ENCODE peak calls at places on chromosomes 13 and 19, in ten cellular contexts. T is uterus, U is IMR-90, D is bronchial epithelial cell, X is BE2C, L is AG04450, I is ovary, E is fibroblast of the aortic adventitia, G is mucosa of descending colon, O is astrocyte of the spinal cord. A is an unnamed sample.

GRCh38 chr19:40053491-40053890 is 2.5 kb downstream of the ZNF780B start:
- DNase-seq in T (no peak), U (no peak), D (no peak), X (no peak), L (no peak), I (no peak), E (no peak), G (no peak), O (no peak), A (no peak)

GRCh38 chr19:35334064-35334753 is 5.2 kb downstream of the CD22 start:
- DNase-seq in T (no peak), U (no peak), D (no peak), X (no peak), L (no peak), I (no peak), E (no peak), G (no peak), O (no peak), A (no peak)

GRCh38 chr13:29396446-29396845 is 199.0 kb downstream of the SLC7A1 start:
- DNase-seq in T (no peak), U (no peak), D (no peak), X (no peak), L (no peak), I (no peak), E (no peak), G (no peak), O (no peak), A (no peak)

GRCh38 chr19:49421039-49421877 is 2.0 kb downstream of the PTH2 start:
- DNase-seq in T (no peak), U (peak; percentile 17), D (peak; percentile 43), X (peak; percentile 91), L (no peak), I (peak; percentile 59), E (peak; percentile 63), G (peak; percentile 56), O (peak; percentile 27), A (peak; percentile 53)

GRCh38 chr13:23462815-23463559 is 29.5 kb upstream of the SACS start:
- DNase-seq in T (no peak), U (peak; percentile 41), D (no peak), X (no peak), L (no peak), I (no peak), E (peak; percentile 78), G (no peak), O (no peak), A (no peak)

GRCh38 chr13:67204731-67205130 is 25.4 kb downstream of the PCDH9 start:
- DNase-seq in T (no peak), U (no peak), D (no peak), X (no peak), L (no peak), I (no peak), E (peak; percentile 8), G (no peak), O (no peak), A (no peak)

GRCh38 chr13:89755729-89756492 is 1591.6 kb upstream of the MIR17HG start:
- DNase-seq in T (no peak), U (no peak), D (no peak), X (no peak), L (no peak), I (no peak), E (no peak), G (no peak), O (no peak), A (no peak)

GRCh38 chr13:101624210-101624922 is 171.9 kb downstream of the ITGBL1 start:
- DNase-seq in T (no peak), U (peak; percentile 11), D (no peak), X (no peak), L (no peak), I (no peak), E (peak; percentile 32), G (no peak), O (peak; percentile 43), A (peak; percentile 58)

GRCh38 chr19:47430041-47430802 is 10.9 kb upstream of the MEIS3 start:
- DNase-seq in T (no peak), U (peak; percentile 27), D (peak; percentile 44), X (no peak), L (no peak), I (no peak), E (peak; percentile 28), G (peak; percentile 75), O (peak; percentile 38), A (peak; percentile 57)

GRCh38 chr13:22278336-22278929 is 607.6 kb downstream of the FGF9 start:
- DNase-seq in T (peak; percentile 28), U (peak; percentile 63), D (peak; percentile 55), X (no peak), L (peak; percentile 18), I (peak; percentile 33), E (peak; percentile 25), G (peak; percentile 59), O (no peak), A (peak; percentile 32)

GRCh38 chr13:42272115-42272756 is at the start of gene AKAP11:
- DNase-seq in T (peak; percentile 28), U (peak; percentile 28), D (no peak), X (peak; percentile 75), L (no peak), I (no peak), E (peak; percentile 50), G (peak; percentile 73), O (peak; percentile 53), A (peak; percentile 54)

GRCh38 chr19:34555447-34555846 is 73.9 kb downstream of the WTIP start:
- DNase-seq in T (no peak), U (no peak), D (peak; percentile 12), X (no peak), L (no peak), I (no peak), E (peak; percentile 2), G (no peak), O (no peak), A (peak; percentile 13)

GRCh38 chr13:87536499-87536898 is 134.7 kb upstream of the SLITRK5 start:
- DNase-seq in T (no peak), U (no peak), D (no peak), X (no peak), L (no peak), I (no peak), E (no peak), G (no peak), O (peak; percentile 77), A (no peak)

GRCh38 chr19:1513492-1514294 is 874 bp upstream of the ADAMTSL5 start:
- DNase-seq in T (peak; percentile 42), U (peak; percentile 53), D (peak; percentile 39), X (peak; percentile 51), L (no peak), I (peak; percentile 43), E (peak; percentile 52), G (peak; percentile 78), O (no peak), A (peak; percentile 59)

GRCh38 chr13:60174113-60174512 is 10.4 kb upstream of the DIAPH3 start:
- DNase-seq in T (no peak), U (no peak), D (no peak), X (no peak), L (no peak), I (no peak), E (no peak), G (no peak), O (no peak), A (no peak)

GRCh38 chr13:74017301-74018092 is 116.7 kb downstream of the KLF12 start:
- DNase-seq in T (no peak), U (no peak), D (no peak), X (peak; percentile 41), L (no peak), I (no peak), E (no peak), G (no peak), O (no peak), A (no peak)

DNA sequence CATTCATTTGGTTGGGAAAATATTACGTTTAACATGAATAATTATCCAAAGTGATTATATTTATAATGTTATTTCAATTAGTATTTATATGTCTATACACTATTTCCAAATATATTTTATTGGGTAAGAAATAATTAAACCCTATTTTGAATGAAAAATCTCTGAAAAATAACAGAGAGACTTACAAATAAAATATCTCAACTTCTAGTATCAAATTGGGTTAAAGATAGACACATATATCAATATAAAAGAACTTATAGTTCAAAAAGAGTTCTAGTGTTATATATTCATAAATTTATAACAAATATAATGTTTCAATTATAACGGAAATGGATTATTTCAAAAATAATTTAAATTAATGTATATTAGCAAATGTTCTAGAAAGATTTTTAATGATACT is 482.6 kb upstream of the PCDH20 start:
- DNase-seq in T (no peak), U (no peak), D (no peak), X (no peak), L (no peak), I (no peak), E (no peak), G (no peak), O (no peak), A (no peak)
- TF ChIP-seq CTCF in T (no peak), U (no peak), D (no peak), X (no peak), L (no peak), I (no peak), E (no peak), G (no peak), O (no peak), A (no peak)

GRCh38 chr13:33322965-33323668 is 37.6 kb upstream of the STARD13 start:
- DNase-seq in T (no peak), U (no peak), D (no peak), X (no peak), L (no peak), I (no peak), E (no peak), G (no peak), O (no peak), A (no peak)
- H3K4me3 ChIP-seq in T (no peak overlapping the region), U (no peak overlapping the region), D (no peak overlapping the region), X (no peak overlapping the region), L (no peak overlapping the region), I (no peak overlapping the region), E (no peak overlapping the region), G (no peak overlapping the region), O (no peak overlapping the region), A (no peak overlapping the region)

DNA sequence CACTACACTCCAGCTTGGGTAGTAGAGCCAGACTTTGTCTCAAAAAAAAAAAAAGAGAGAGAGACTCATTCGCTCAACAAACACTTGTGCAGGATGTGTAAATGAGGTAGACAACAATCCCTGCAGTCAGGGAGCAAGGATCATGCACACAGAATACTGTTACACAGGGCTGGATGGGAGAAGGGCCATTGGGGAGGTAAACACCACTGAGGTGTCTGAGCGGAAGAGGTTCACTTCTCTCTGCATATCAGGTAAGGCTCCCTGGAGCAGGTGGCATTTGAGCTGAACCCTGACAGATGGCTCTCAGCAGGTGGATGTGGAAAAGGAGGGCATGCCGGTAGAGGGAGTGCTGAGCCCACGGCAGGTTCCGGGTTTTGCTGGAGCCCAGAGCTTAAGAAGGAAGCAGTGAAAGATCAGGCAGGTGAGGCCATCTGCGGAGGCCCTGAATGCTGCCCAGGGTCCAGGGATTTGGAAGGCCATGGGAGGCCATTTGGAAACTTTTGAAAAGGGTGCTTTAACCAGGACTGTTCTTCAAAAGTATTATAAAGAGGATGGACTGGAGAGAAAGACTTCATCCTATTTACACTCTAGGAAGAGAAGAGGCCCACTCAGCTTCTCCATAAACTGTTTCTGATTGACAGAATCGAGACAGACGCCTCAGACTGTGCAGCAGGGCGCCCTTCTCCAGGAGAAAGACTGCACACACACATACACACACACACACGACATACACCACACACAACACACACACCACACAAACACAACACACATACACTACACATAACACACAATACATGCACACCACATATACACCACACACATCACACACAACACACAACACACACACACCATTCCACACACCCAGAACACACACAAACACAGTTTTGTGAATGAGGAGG is 199.4 kb downstream of the USP12 start:
- DNase-seq in T (no peak), U (peak; percentile 20), D (peak; percentile 25), X (peak; percentile 44), L (no peak), I (no peak), E (peak; percentile 27), G (peak; percentile 84), O (peak; percentile 16), A (no peak)
- TF ChIP-seq CTCF in T (no peak), U (peak; percentile 25), D (peak; percentile 72), X (peak; percentile 66), L (peak; percentile 53), I (no peak), E (peak; percentile 51), G (peak; percentile 50), O (peak; percentile 55), A (peak; percentile 34)

GRCh38 chr13:30995331-30995730 is 62.9 kb downstream of the TEX26 start:
- DNase-seq in T (no peak), U (no peak), D (no peak), X (no peak), L (no peak), I (no peak), E (no peak), G (no peak), O (no peak), A (no peak)
- H3K4me3 ChIP-seq in T (no peak overlapping the region), U (no peak overlapping the region), D (no peak overlapping the region), X (no peak overlapping the region), L (no peak overlapping the region), I (no peak overlapping the region), E (no peak overlapping the region), G (no peak overlapping the region), O (no peak overlapping the region), A (no peak overlapping the region)